ENCODE peak calls at places on chromosomes 2 and 18, in eight cellular contexts. M is PC-3; N is body of pancreas; P is right cardiac atrium; D is PC-9; J is prostate gland; O is CD8-positive, alpha-beta memory T cell; S is cardiac muscle cell. Q is an unnamed sample. For H3K4me1, the result is how much of the 10 kb centered on the place peaks cover.

GRCh38 chr2:176093145-176093888 is 796 bp downstream of the HOXD13 start:
- DNase-seq in D (no peak), O (no peak), S (no peak), M (peak), J (no peak), N (no peak), P (no peak), Q (peak)

GRCh38 chr2:144703852-144704324 is 184.0 kb upstream of the ZEB2 start:
- DNase-seq in S (peak), M (peak), D (peak), N (no peak), P (no peak), J (no peak), O (no peak), Q (peak)

GRCh38 chr18:67500512-67500911 is 16.0 kb downstream of the DSEL start:
- DNase-seq in P (no peak), M (no peak), O (no peak), S (no peak), J (no peak), D (no peak), N (no peak), Q (no peak)

GRCh38 chr2:18495058-18495457 is 65.4 kb downstream of the RDH14 start:
- DNase-seq in S (no peak), P (no peak), O (no peak), M (no peak), J (no peak), D (no peak), N (no peak), Q (no peak)

GRCh38 chr2:197205590-197206215 is 104.9 kb downstream of the ANKRD44 start:
- DNase-seq in P (no peak), N (no peak), D (no peak), J (no peak), O (peak), M (no peak), S (no peak), Q (no peak)

GRCh38 chr2:95023222-95023597 is 2.3 kb upstream of the MAL start:
- DNase-seq in D (peak), J (no peak), S (no peak), N (no peak), O (peak), M (peak), P (no peak), Q (no peak)

GRCh38 chr2:68466361-68466777 is 725 bp downstream of the FBXO48 start:
- DNase-seq in N (no peak), S (peak), P (no peak), O (peak), D (peak), M (peak), J (peak), Q (no peak)

GRCh38 chr18:55780591-55781071 is 192.6 kb upstream of the TCF4 start:
- DNase-seq in P (no peak), D (no peak), S (peak), O (no peak), M (no peak), J (no peak), N (no peak), Q (no peak)

GRCh38 chr2:34545486-34546136 is 946.5 kb upstream of the FAM98A start:
- DNase-seq in J (no peak), D (no peak), M (no peak), O (no peak), N (no peak), P (no peak), S (no peak), Q (no peak)

GRCh38 chr2:27489118-27489497 is 435 bp downstream of the IFT172 start:
- DNase-seq in O (no peak), D (no peak), S (peak), J (no peak), M (no peak), P (no peak), N (no peak), Q (no peak)

GRCh38 chr18:46070683-46071614 is 1.1 kb downstream of the PSTPIP2 start:
- DNase-seq in N (no peak), S (no peak), O (peak), J (no peak), P (no peak), M (no peak), D (no peak), Q (no peak)

GRCh38 chr2:73284296-73285161 is at the start of gene FBXO41:
- DNase-seq in N (no peak), D (peak), O (peak), S (peak), M (peak), P (peak), J (peak), Q (no peak)

GRCh38 chr2:160510617-160511016 is 17.0 kb upstream of the RBMS1 start:
- DNase-seq in P (no peak), M (no peak), J (no peak), D (no peak), S (peak), N (no peak), O (no peak), Q (no peak)

GRCh38 chr2:143684731-143685364 is 555.6 kb downstream of the ARHGAP15 start:
- DNase-seq in P (no peak), D (no peak), S (no peak), J (no peak), N (no peak), O (no peak), M (no peak), Q (no peak)

GRCh38 chr18:68176901-68177300 is 538.0 kb downstream of the TMX3 start:
- DNase-seq in O (no peak), S (no peak), M (no peak), D (no peak), P (no peak), N (no peak), J (no peak), Q (no peak)

GRCh38 chr18:78499586-78499985 is 480.0 kb upstream of the SALL3 start:
- DNase-seq in J (no peak), P (no peak), O (no peak), S (no peak), M (no peak), N (no peak), D (no peak), Q (no peak)

GRCh38 chr2:176848844-176849243 is 363.8 kb upstream of the HNRNPA3 start:
- DNase-seq in P (no peak), O (no peak), J (no peak), D (no peak), N (no peak), S (no peak), M (no peak), Q (no peak)

GRCh38 chr18:56407631-56408030 is 230.8 kb downstream of the TXNL1 start:
- DNase-seq in D (no peak), P (no peak), J (no peak), S (no peak), N (no peak), M (no peak), O (no peak), Q (no peak)

GRCh38 chr2:176652300-176653182 is 383.3 kb downstream of the MTX2 start:
- DNase-seq in N (no peak), S (peak), M (peak), O (peak), P (no peak), D (peak), J (peak), Q (no peak)

GRCh38 chr2:108911401-108911800 is 77.6 kb downstream of the EDAR start:
- DNase-seq in P (no peak), O (no peak), J (no peak), N (no peak), D (no peak), M (no peak), S (no peak), Q (no peak)

GRCh38 chr2:25276569-25277465 is 64.9 kb downstream of the DNMT3A start:
- DNase-seq in O (peak), N (peak), S (peak), D (no peak), M (no peak), J (no peak), P (peak), Q (peak)

GRCh38 chr2:149617476-149617875 is 29.9 kb upstream of the MMADHC start:
- DNase-seq in P (no peak), M (peak), N (no peak), S (no peak), D (no peak), O (no peak), J (no peak), Q (no peak)

GRCh38 chr2:36538345-36538744 is 59.6 kb downstream of the FEZ2 start:
- DNase-seq in O (no peak), D (no peak), S (peak), J (no peak), N (no peak), M (no peak), P (no peak), Q (no peak)

GRCh38 chr2:209766613-209767012 is 5.0 kb upstream of the UNC80 start:
- DNase-seq in S (no peak), N (no peak), O (no peak), M (no peak), P (no peak), J (no peak), D (no peak), Q (no peak)

GRCh38 chr2:165745916-165746315 is 48.1 kb downstream of the GALNT3 start:
- DNase-seq in N (no peak), P (no peak), S (peak), D (peak), O (no peak), M (peak), J (peak), Q (no peak)

GRCh38 chr2:234763051-234763909 is 188.5 kb upstream of the SH3BP4 start:
- DNase-seq in D (no peak), J (no peak), N (no peak), P (no peak), M (no peak), S (peak), O (no peak), Q (peak)

GRCh38 chr18:74153793-74154192 is 5.5 kb downstream of the TIMM21 start:
- DNase-seq in S (no peak), M (no peak), D (no peak), P (no peak), J (no peak), N (no peak), O (no peak), Q (no peak)

GRCh38 chr2:43331428-43331827 is 105.0 kb upstream of the ZFP36L2 start:
- DNase-seq in J (no peak), O (no peak), P (no peak), D (no peak), M (no peak), S (peak), N (no peak), Q (no peak)

GRCh38 chr2:21005700-21006422 is 38.0 kb downstream of the APOB start:
- DNase-seq in D (no peak), M (no peak), N (no peak), O (no peak), S (no peak), P (no peak), J (no peak), Q (no peak)

GRCh38 chr18:58095251-58095650 is 51.2 kb downstream of the NEDD4L start:
- DNase-seq in J (no peak), D (no peak), M (no peak), O (no peak), S (no peak), P (no peak), N (no peak), Q (no peak)

DNA sequence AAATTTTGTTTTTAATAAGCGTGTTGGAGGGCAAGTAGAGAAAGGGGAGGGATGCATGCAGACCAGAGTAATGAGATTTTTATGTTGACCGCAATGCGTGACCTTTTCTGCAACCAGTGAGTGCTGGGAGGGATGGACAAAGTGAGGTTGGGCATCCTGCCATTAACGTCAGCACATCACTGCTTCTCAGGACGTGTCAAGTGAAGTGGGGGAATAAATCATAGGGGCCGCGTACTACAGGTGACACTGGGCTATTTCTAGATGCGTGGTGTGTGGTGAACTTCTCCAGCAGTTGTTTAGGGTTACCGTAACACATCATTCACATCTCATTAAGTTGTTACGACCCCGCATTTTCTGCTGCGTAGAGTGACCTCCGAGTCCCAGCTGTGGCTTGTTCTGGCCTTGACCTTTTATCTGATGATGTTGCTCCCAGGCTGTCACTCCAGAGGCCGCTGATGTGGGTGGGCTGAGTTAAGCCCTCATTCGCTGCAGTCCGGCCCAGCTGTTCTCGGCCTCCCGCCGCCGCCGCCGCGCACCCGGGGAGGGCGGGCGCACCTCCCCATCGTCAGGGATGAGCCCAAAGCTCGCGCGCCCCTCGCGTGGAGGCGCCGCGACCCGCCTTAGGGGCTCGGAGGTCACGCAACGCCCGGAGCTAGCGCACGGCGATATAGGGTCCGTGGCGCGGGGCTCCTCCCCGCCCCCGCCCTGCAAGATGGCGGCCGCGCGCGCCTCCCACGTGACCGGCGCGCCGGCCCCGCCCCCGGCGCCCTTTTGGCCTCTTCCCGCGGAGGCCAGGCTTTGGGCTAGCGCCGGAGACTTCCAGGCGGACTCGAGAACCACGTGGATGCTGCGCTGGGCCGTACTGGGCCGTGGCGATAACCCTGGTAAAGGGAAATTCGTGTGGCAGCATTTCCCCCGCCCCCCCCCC is 3.5 kb downstream of the ZCCHC2 start:
- DNase-seq in O (peak), M (peak), D (peak), S (peak), J (peak), P (peak), N (peak), Q (peak)
- H3K27ac ChIP-seq in O (peak), M (peak), D (peak), S (peak), J (peak), P (peak), N (peak), Q (peak)

GRCh38 chr2:69567909-69568300 is 75.6 kb downstream of the AAK1 start:
- DNase-seq in J (no peak), M (no peak), O (no peak), P (no peak), D (no peak), S (no peak), N (no peak), Q (no peak)
- H3K4me1 ChIP-seq in J (under half), M (half or more), O (half or more), P (under half), D (half or more), S (under half), N (half or more), Q (under half)

GRCh38 chr2:240053173-240054155 is at the start of gene OR6B3:
- DNase-seq in J (no peak), D (no peak), M (no peak), N (no peak), P (peak), S (no peak), O (no peak), Q (no peak)
- H3K27ac ChIP-seq in J (no peak), D (no peak), M (no peak), N (no peak), P (no peak), S (no peak), O (no peak), Q (no peak)

DNA sequence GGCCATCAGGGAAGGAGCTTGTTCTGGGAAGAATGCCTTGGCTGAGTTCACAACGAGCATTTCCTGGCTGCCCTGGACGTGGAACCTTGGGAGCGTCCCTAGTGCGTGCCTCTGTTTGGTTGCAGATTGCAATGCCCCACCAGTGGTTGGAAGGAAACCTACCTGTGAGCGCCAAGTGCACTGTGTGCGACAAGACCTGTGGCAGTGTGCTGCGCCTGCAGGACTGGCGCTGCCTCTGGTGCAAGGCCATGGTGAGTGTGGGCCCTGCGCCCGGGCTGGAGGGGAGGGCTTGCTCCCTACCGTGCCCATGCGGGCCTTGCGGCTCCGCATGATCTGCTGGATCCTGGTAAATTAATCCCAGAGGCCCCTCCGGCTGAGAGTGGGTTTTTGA is 81.9 kb downstream of the DGKD start:
- DNase-seq in S (no peak), J (no peak), D (no peak), N (no peak), M (no peak), P (no peak), O (no peak), Q (peak)
- H3K4me1 ChIP-seq in S (under half), J (under half), D (under half), N (under half), M (under half), P (under half), O (under half), Q (under half)

GRCh38 chr18:27061488-27062095 is 123.5 kb downstream of the CHST9 start:
- DNase-seq in P (no peak), M (no peak), S (no peak), O (no peak), N (no peak), D (no peak), J (no peak), Q (no peak)
- H3K27ac ChIP-seq in P (no peak), M (no peak), S (no peak), O (no peak), N (no peak), D (no peak), J (no peak), Q (no peak)

GRCh38 chr2:145835665-145836064 is 1315.7 kb upstream of the ZEB2 start:
- DNase-seq in O (no peak), S (no peak), D (no peak), M (no peak), N (no peak), J (no peak), P (no peak), Q (no peak)
- H3K4me1 ChIP-seq in O (under half), S (under half), D (under half), M (under half), N (under half), J (under half), P (under half), Q (under half)